ENCODE peak calls at places on chromosome 20, in eight cellular contexts. D, F, M, B, V, Z, A and X are unnamed samples. For H3K4me1, the result is how much of the 10 kb centered on the place peaks cover.

GRCh38 chr20:36093804-36094145 is 60.8 kb upstream of the EPB41L1 start:
- DNase-seq in D (no peak), F (no peak), M (no peak), B (no peak), V (no peak), Z (no peak), A (no peak), X (no peak)

GRCh38 chr20:43545837-43546578 is 12.8 kb upstream of the SGK2 start:
- DNase-seq in D (no peak), F (no peak), M (no peak), B (no peak), V (no peak), Z (no peak), A (no peak), X (no peak)

GRCh38 chr20:2798814-2799213 is 1.6 kb downstream of the CPXM1 start:
- DNase-seq in D (no peak), F (peak), M (no peak), B (peak), V (peak), Z (no peak), A (no peak), X (no peak)

GRCh38 chr20:3885711-3886110 is 3.5 kb upstream of the PANK2 start:
- DNase-seq in D (no peak), F (no peak), M (no peak), B (no peak), V (no peak), Z (no peak), A (no peak), X (no peak)

GRCh38 chr20:22379472-22379871 is 204.9 kb downstream of the FOXA2 start:
- DNase-seq in D (peak), F (no peak), M (peak), B (no peak), V (peak), Z (peak), A (peak), X (peak)

GRCh38 chr20:46128310-46129151 is 10.4 kb downstream of the CD40 start:
- DNase-seq in D (peak), F (peak), M (no peak), B (peak), V (peak), Z (peak), A (no peak), X (peak)

GRCh38 chr20:32973077-32973717 is 31.0 kb downstream of the SUN5 start:
- DNase-seq in D (no peak), F (no peak), M (no peak), B (no peak), V (no peak), Z (no peak), A (no peak), X (no peak)

GRCh38 chr20:59830107-59831023 is 103.1 kb downstream of the SYCP2 start:
- DNase-seq in D (no peak), F (peak), M (no peak), B (no peak), V (no peak), Z (no peak), A (peak), X (no peak)

GRCh38 chr20:4068708-4069107 is 53.4 kb upstream of the RNF24 start:
- DNase-seq in D (no peak), F (no peak), M (no peak), B (no peak), V (no peak), Z (peak), A (peak), X (no peak)

GRCh38 chr20:341682-342081 is 5.2 kb upstream of the NRSN2 start:
- DNase-seq in D (peak), F (no peak), M (peak), B (no peak), V (peak), Z (peak), A (peak), X (peak)

GRCh38 chr20:31909253-31910070 is 39.0 kb downstream of the TTLL9 start:
- DNase-seq in D (no peak), F (no peak), M (no peak), B (no peak), V (no peak), Z (no peak), A (no peak), X (no peak)

GRCh38 chr20:18904192-18904591 is 90.6 kb downstream of the SCP2D1 start:
- DNase-seq in D (peak), F (no peak), M (no peak), B (peak), V (no peak), Z (peak), A (no peak), X (no peak)

GRCh38 chr20:32934580-32934979 is 69.7 kb downstream of the SUN5 start:
- DNase-seq in D (no peak), F (no peak), M (no peak), B (no peak), V (no peak), Z (no peak), A (no peak), X (no peak)

GRCh38 chr20:44888226-44889103 is 3.0 kb downstream of the YWHAB start:
- DNase-seq in D (peak), F (peak), M (no peak), B (no peak), V (peak), Z (no peak), A (peak), X (no peak)

GRCh38 chr20:52035977-52036376 is 155.6 kb downstream of the ZFP64 start:
- DNase-seq in D (no peak), F (no peak), M (no peak), B (no peak), V (no peak), Z (no peak), A (no peak), X (no peak)

GRCh38 chr20:52033313-52033712 is 158.3 kb downstream of the ZFP64 start:
- DNase-seq in D (no peak), F (no peak), M (no peak), B (peak), V (no peak), Z (no peak), A (no peak), X (peak)

GRCh38 chr20:52031574-52032303 is 159.8 kb downstream of the ZFP64 start:
- DNase-seq in D (peak), F (no peak), M (peak), B (peak), V (peak), Z (no peak), A (no peak), X (peak)

GRCh38 chr20:52035498-52035897 is 156.1 kb downstream of the ZFP64 start:
- DNase-seq in D (no peak), F (no peak), M (no peak), B (no peak), V (no peak), Z (no peak), A (no peak), X (no peak)

DNA sequence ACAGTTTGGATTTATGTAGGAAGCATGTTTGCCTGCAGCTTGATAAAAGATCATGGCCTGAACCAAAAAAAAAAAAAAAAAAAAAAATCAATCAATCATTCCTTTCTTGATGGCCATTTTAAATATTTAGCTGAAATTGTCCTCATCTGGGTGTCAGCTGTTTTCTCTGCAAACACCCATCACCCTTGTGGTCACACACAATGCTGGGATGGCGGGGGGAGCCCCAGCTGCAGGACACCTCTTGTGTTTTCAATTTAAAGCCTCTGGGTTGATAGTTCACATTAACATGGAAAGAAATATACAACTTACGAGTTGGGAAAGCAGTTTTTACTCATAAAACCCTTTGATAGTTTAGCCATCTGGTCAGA is 160.4 kb downstream of the ZFP64 start:
- DNase-seq in D (no peak), F (no peak), M (no peak), B (no peak), V (no peak), Z (no peak), A (no peak), X (peak)
- H3K4me2 ChIP-seq in D (peak), F (no peak), M (peak), B (no peak), V (peak), Z (no peak), A (no peak), X (peak)

GRCh38 chr20:38402089-38402488 is 33.0 kb downstream of the SNHG17 start:
- DNase-seq in D (no peak), F (no peak), M (no peak), B (no peak), V (no peak), Z (no peak), A (no peak), X (no peak)
- H3K4me1 ChIP-seq in D (under half), F (under half), M (under half), B (under half), V (under half), Z (under half), A (under half), X (under half)

GRCh38 chr20:56748476-56749377 is 119.6 kb downstream of the TFAP2C start:
- DNase-seq in D (no peak), F (no peak), M (no peak), B (no peak), V (no peak), Z (no peak), A (no peak), X (no peak)
- H3K4me2 ChIP-seq in D (no peak), F (no peak), M (no peak), B (peak), V (no peak), Z (no peak), A (no peak), X (no peak)

DNA sequence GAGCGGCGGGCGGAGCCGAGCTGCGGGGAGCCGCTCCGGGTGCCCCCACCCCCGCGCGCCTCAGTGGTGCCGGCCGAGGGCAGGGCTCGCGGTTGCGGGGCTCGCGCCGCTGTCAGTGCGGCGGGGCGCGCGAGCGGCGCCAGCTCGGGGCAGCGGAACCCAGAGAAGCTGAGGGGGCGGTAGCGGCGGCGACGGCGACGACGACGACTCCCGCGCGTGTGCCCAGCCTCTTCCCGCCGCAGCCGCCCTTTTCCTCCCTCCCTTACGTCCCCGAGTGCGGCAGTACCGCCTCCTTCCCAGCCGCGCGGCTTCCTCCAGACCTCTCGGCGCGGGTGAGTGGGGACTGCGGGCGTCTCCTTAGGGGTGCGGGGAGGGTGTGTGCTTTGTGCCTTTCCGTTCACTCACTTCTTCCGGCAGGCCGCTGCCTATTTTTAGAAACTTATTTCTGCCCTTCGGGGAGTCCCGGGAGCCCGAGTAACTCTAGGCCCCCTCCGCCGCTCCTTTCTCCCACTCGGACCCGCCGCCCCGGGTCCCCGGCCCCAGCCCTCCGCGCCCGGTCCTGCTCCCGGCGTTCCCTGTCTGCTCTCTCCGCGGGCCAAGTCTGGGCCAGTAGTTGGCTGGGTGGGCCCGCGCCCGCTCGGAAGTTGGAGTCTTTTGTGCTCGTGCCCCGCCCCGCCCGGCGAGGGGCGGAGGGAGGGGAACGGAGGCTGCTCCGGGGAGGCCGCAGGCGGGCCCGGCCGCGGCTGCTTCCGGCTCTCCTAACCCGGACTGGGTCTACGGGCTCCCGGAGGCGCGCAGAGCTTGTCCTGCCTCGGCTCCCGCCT is at the start of gene RALY:
- DNase-seq in D (peak), F (peak), M (peak), B (peak), V (peak), Z (peak), A (peak), X (peak)
- H3K4me1 ChIP-seq in D (under half), F (under half), M (under half), B (under half), V (under half), Z (under half), A (under half), X (under half)

DNA sequence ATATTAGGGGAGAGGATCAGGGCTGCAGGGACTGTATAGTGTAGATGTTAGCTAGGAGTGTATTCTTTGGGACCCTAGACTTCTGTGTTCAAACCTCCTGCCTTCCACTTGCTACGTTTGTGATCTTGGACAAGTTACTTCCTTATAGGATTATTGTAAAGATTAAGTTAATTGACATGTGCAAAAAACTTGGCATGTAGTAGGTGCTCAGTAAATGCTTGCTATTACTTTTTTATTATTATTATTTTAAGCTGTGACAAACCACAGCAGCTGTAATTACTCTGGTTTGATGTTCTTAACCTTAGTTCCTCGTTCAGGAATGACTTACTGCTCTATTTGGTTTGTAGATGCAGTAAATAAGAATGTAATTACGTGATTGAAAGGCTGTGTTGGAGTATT is 3.2 kb downstream of the ARFGEF2 start:
- DNase-seq in D (no peak), F (no peak), M (no peak), B (no peak), V (no peak), Z (no peak), A (no peak), X (no peak)
- H3K4me2 ChIP-seq in D (no peak), F (no peak), M (no peak), B (no peak), V (no peak), Z (peak), A (no peak), X (no peak)

GRCh38 chr20:19975901-19976300 is 41.3 kb upstream of the NAA20 start:
- DNase-seq in D (peak), F (no peak), M (peak), B (no peak), V (peak), Z (no peak), A (peak), X (peak)

GRCh38 chr20:19978511-19979210 is 38.5 kb upstream of the NAA20 start:
- DNase-seq in D (no peak), F (no peak), M (no peak), B (no peak), V (no peak), Z (no peak), A (no peak), X (no peak)

GRCh38 chr20:19975436-19975799 is 41.7 kb upstream of the NAA20 start:
- DNase-seq in D (peak), F (no peak), M (peak), B (no peak), V (peak), Z (no peak), A (no peak), X (peak)

GRCh38 chr20:19976595-19977372 is 40.4 kb upstream of the NAA20 start:
- DNase-seq in D (peak), F (no peak), M (peak), B (no peak), V (peak), Z (no peak), A (peak), X (peak)

GRCh38 chr20:19977373-19977770 is 39.8 kb upstream of the NAA20 start:
- DNase-seq in D (no peak), F (no peak), M (peak), B (no peak), V (peak), Z (no peak), A (no peak), X (peak)
- H3K4me1 ChIP-seq in D (half or more), F (under half), M (under half), B (under half), V (half or more), Z (under half), A (half or more), X (under half)

GRCh38 chr20:9710685-9711084 is 128.2 kb downstream of the PAK5 start:
- DNase-seq in D (no peak), F (no peak), M (no peak), B (no peak), V (no peak), Z (no peak), A (no peak), X (no peak)

GRCh38 chr20:9705722-9706476 is 133.0 kb downstream of the PAK5 start:
- DNase-seq in D (no peak), F (no peak), M (no peak), B (no peak), V (no peak), Z (no peak), A (no peak), X (no peak)

DNA sequence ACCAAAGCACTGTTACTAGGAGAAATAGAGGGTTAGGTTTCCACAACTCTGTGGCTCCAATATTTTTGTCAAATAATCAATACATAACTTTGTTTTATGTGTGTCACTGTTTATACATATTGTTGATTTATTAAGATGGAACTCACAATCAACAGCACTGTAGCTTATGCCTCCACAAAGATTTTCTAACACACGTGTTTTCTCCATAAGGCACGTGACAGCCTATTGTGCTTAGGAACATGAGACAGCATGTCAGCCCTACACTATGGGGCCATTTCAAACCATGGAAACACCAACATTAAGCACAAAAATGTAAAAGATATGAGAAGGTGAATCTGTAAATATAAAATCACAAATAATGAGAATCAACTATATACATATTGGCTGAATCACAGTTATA is 127.0 kb downstream of the PAK5 start:
- DNase-seq in D (no peak), F (no peak), M (no peak), B (no peak), V (no peak), Z (no peak), A (no peak), X (no peak)
- H3K4me2 ChIP-seq in D (no peak), F (no peak), M (no peak), B (no peak), V (no peak), Z (no peak), A (no peak), X (no peak)

GRCh38 chr20:24768977-24769675 is 179.9 kb upstream of the CST7 start:
- DNase-seq in D (no peak), F (peak), M (no peak), B (no peak), V (no peak), Z (no peak), A (no peak), X (no peak)
- H3K4me1 ChIP-seq in D (under half), F (under half), M (under half), B (under half), V (under half), Z (under half), A (under half), X (under half)

GRCh38 chr20:53767206-53767924 is 173.7 kb upstream of the ZNF217 start:
- DNase-seq in D (no peak), F (no peak), M (no peak), B (no peak), V (no peak), Z (no peak), A (no peak), X (no peak)
- H3K4me2 ChIP-seq in D (peak), F (no peak), M (no peak), B (peak), V (no peak), Z (peak), A (no peak), X (no peak)

GRCh38 chr20:17543531-17543961 is 12.4 kb upstream of the BFSP1 start:
- DNase-seq in D (no peak), F (no peak), M (peak), B (no peak), V (peak), Z (no peak), A (peak), X (peak)

GRCh38 chr20:17542481-17542880 is 11.3 kb upstream of the BFSP1 start:
- DNase-seq in D (no peak), F (no peak), M (peak), B (no peak), V (peak), Z (no peak), A (no peak), X (peak)

GRCh38 chr20:17542993-17543412 is 11.8 kb upstream of the BFSP1 start:
- DNase-seq in D (no peak), F (no peak), M (peak), B (no peak), V (peak), Z (no peak), A (peak), X (peak)

GRCh38 chr20:17541996-17542395 is 10.8 kb upstream of the BFSP1 start:
- DNase-seq in D (no peak), F (no peak), M (peak), B (no peak), V (peak), Z (no peak), A (peak), X (peak)

GRCh38 chr20:17541596-17541995 is 10.4 kb upstream of the BFSP1 start:
- DNase-seq in D (no peak), F (no peak), M (peak), B (no peak), V (no peak), Z (no peak), A (no peak), X (no peak)
- H3K4me1 ChIP-seq in D (under half), F (under half), M (under half), B (under half), V (under half), Z (under half), A (under half), X (under half)